ENCODE peak calls at places on chromosomes 1 and 21, in four cellular contexts. Q, Y, K and W are unnamed samples. For H3K4me1, the result is how much of the 10 kb centered on the place peaks cover.

GRCh38 chr1:1858382-1859086 is 32.4 kb downstream of the GNB1 start:
- DNase-seq in Q (peak), Y (peak), K (peak), W (peak)

GRCh38 chr1:16236091-16236494 is 890 bp downstream of the CPLANE2 start:
- DNase-seq in Q (no peak), Y (peak), K (no peak), W (peak)

GRCh38 chr1:153374077-153374476 is 1.3 kb downstream of the S100A12 start:
- DNase-seq in Q (no peak), Y (no peak), K (no peak), W (no peak)

GRCh38 chr1:194447635-194448034 is 1261.2 kb upstream of the B3GALT2 start:
- DNase-seq in Q (no peak), Y (no peak), K (no peak), W (no peak)

GRCh38 chr1:33459766-33460543 is 12.5 kb upstream of the ZSCAN20 start:
- DNase-seq in Q (no peak), Y (peak), K (no peak), W (no peak)

GRCh38 chr1:198449281-198449680 is 91.2 kb downstream of the ATP6V1G3 start:
- DNase-seq in Q (no peak), Y (no peak), K (no peak), W (no peak)

GRCh38 chr1:70475023-70475422 is 64.0 kb downstream of the CTH start:
- DNase-seq in Q (no peak), Y (no peak), K (no peak), W (no peak)

GRCh38 chr1:32782086-32782485 is 35.1 kb downstream of the YARS1 start:
- DNase-seq in Q (no peak), Y (no peak), K (no peak), W (no peak)

GRCh38 chr1:231420299-231420958 is 1.7 kb downstream of the EGLN1 start:
- DNase-seq in Q (no peak), Y (no peak), K (no peak), W (no peak)

GRCh38 chr21:16169102-16169511 is 439.3 kb downstream of the USP25 start:
- DNase-seq in Q (no peak), Y (no peak), K (no peak), W (no peak)

GRCh38 chr1:119946724-119947123 is 50.4 kb upstream of the ADAM30 start:
- DNase-seq in Q (no peak), Y (no peak), K (no peak), W (no peak)

GRCh38 chr1:157371211-157371610 is 181.1 kb downstream of the FCRL5 start:
- DNase-seq in Q (no peak), Y (no peak), K (no peak), W (no peak)

GRCh38 chr1:165424454-165425283 is 20.3 kb downstream of the RXRG start:
- DNase-seq in Q (no peak), Y (peak), K (no peak), W (no peak)

GRCh38 chr1:27137022-27137542 is 17.8 kb downstream of the SLC9A1 start:
- DNase-seq in Q (peak), Y (peak), K (peak), W (no peak)

GRCh38 chr1:84689514-84690396 is 506 bp downstream of the SSX2IP start:
- DNase-seq in Q (peak), Y (peak), K (peak), W (peak)

GRCh38 chr1:115266729-115267421 is 71.2 kb downstream of the NGF start:
- DNase-seq in Q (no peak), Y (peak), K (no peak), W (peak)

GRCh38 chr1:228277491-228278431 is 69.9 kb downstream of the OBSCN start:
- DNase-seq in Q (peak), Y (no peak), K (no peak), W (peak)

GRCh38 chr1:8985915-8986813 is 40.1 kb downstream of the SLC2A7 start:
- DNase-seq in Q (peak), Y (peak), K (peak), W (no peak)

GRCh38 chr1:168285971-168286628 is 5.4 kb downstream of the TBX19 start:
- DNase-seq in Q (no peak), Y (no peak), K (no peak), W (no peak)

GRCh38 chr1:168279253-168279652 is 1.4 kb upstream of the TBX19 start:
- DNase-seq in Q (no peak), Y (no peak), K (no peak), W (peak)

GRCh38 chr1:168281603-168282002 is 926 bp downstream of the TBX19 start:
- DNase-seq in Q (no peak), Y (no peak), K (no peak), W (no peak)

GRCh38 chr1:168285419-168285790 is 4.7 kb downstream of the TBX19 start:
- DNase-seq in Q (no peak), Y (no peak), K (no peak), W (no peak)

DNA sequence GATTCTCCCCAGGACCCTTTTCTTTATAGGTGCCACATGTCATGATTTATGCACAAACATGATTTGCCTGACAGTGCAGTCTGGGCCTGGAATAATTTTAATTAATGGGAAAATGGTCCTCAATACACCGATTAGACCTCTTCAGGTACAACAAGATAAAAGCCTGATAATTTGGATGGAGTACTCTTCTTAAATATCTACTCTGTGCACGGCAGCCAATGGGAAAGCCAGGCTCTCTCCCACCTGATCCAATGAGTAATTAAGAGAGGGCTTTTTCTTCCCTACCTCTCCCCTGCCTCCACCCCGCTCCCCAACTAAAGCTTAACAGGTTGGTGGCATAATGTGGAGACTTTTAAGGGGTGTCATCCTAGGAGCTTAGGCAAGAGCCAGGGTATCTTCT is at the start of gene TBX19:
- DNase-seq in Q (no peak), Y (no peak), K (no peak), W (no peak)
- H3K4me1 ChIP-seq in Q (under half), Y (under half), K (under half), W (under half)

GRCh38 chr1:201918343-201918742 is 28.0 kb downstream of the LMOD1 start:
- DNase-seq in Q (no peak), Y (no peak), K (no peak), W (no peak)

GRCh38 chr1:201914456-201915235 is 25.9 kb downstream of the SHISA4 start:
- DNase-seq in Q (no peak), Y (no peak), K (no peak), W (no peak)

GRCh38 chr1:201917362-201918033 is 28.8 kb downstream of the SHISA4 start:
- DNase-seq in Q (no peak), Y (no peak), K (peak), W (no peak)

GRCh38 chr1:201912832-201913231 is 24.1 kb downstream of the SHISA4 start:
- DNase-seq in Q (no peak), Y (no peak), K (peak), W (no peak)

DNA sequence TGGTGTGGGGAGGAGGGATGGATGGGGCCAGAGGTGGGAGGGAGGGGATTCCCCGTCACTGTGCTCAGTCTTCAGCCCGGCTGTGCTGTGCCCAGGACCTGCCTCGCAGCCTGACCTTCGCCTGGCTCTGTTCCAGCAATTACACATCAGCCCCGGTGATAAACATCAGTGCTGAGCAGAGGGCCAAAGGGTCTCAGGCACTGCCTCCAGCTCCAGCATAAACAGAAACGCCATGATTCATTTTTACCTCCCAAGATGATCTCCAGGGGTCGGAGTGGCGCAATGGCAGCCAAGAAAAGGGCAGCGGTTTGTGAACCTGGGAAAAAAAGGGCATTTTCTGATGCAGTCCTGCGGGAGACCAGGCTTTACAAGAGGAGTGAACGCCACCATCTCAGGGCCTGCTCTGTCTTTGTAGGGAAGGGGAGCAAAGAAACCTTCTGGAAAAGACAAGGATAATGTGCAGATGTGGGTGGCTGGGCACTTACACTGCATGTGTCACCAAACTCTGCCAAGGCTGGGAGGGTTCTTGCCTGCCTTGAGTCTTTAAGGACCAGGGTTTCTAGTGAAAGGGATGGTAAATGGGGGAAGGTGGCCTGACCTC is 28.1 kb downstream of the SHISA4 start:
- DNase-seq in Q (peak), Y (peak), K (peak), W (peak)
- H3K4me1 ChIP-seq in Q (under half), Y (under half), K (under half), W (under half)

GRCh38 chr1:209389258-209389657 is 194.3 kb upstream of the CAMK1G start:
- DNase-seq in Q (no peak), Y (no peak), K (no peak), W (no peak)

GRCh38 chr1:209386156-209386555 is 197.4 kb upstream of the CAMK1G start:
- DNase-seq in Q (no peak), Y (no peak), K (no peak), W (no peak)

GRCh38 chr1:209387271-209387968 is 196.1 kb upstream of the CAMK1G start:
- DNase-seq in Q (no peak), Y (no peak), K (no peak), W (no peak)

GRCh38 chr1:209387969-209388329 is 195.6 kb upstream of the CAMK1G start:
- DNase-seq in Q (no peak), Y (no peak), K (no peak), W (no peak)

GRCh38 chr1:209388358-209388757 is 195.2 kb upstream of the CAMK1G start:
- DNase-seq in Q (no peak), Y (no peak), K (no peak), W (no peak)
- H3K4me1 ChIP-seq in Q (under half), Y (under half), K (under half), W (under half)

GRCh38 chr1:38240626-38241025 is 194.0 kb upstream of the POU3F1 start:
- DNase-seq in Q (no peak), Y (no peak), K (no peak), W (no peak)
- H3K4me1 ChIP-seq in Q (under half), Y (under half), K (under half), W (under half)

DNA sequence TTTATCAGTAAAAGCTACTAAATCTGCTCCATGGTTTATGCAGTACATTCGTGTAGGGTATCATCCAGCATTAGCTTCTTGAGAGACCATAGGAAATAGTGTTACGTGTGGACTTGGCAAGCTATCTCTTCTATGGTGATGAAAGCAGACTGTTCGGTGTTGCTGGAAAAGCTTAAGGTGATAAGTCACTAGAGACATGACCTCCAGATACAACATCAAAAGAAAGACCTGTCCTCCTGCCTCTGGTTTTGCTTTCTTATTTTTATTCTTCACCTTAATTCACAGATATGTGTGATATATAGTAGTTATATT is 53.5 kb upstream of the S1PR1 start:
- DNase-seq in Q (no peak), Y (no peak), K (no peak), W (no peak)
- H3K4me1 ChIP-seq in Q (under half), Y (under half), K (under half), W (under half)

DNA sequence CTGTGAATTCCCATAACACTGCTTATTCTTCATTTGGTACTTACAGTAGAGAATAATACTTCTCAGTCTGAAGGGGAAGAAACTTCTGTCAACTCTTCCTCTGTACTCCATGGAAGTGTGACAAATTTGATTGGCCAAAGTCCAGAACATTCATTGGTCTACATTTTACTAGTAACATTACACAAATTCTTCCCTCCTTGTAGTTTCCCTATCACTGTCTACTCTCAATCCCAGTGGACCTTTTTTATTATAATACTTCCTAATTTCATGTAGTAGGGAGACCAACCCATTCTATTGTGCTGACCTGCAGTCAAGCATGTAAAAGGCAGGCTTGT is 74.7 kb downstream of the ALG6 start:
- DNase-seq in Q (no peak), Y (no peak), K (no peak), W (no peak)
- H3K4me1 ChIP-seq in Q (under half), Y (under half), K (under half), W (under half)

GRCh38 chr1:6409053-6409452 is 10.7 kb downstream of the HES2 start:
- DNase-seq in Q (no peak), Y (no peak), K (no peak), W (no peak)
- H3K4me1 ChIP-seq in Q (under half), Y (under half), K (under half), W (under half)

DNA sequence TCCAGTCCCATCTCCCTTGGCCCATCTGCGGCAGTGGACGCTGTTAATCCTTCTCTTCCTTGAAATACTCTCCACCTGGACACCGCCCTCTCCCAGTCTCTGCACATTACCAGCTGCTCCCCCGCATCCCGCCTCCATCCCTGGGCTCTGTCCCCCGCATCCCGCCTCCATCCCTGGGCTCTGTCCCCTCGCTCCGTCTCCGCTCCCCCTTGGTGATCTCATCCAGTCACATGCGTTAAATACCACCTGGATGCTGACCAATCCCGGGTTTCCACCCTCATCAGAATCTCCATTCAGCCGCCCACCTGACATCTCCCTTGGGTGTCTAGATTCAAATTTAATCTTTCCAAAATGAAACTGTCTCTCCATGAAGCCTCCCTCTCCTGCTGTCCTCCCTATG is 106.1 kb downstream of the PRDM2 start:
- DNase-seq in Q (no peak), Y (no peak), K (no peak), W (no peak)
- H3K4me1 ChIP-seq in Q (under half), Y (under half), K (under half), W (under half)

DNA sequence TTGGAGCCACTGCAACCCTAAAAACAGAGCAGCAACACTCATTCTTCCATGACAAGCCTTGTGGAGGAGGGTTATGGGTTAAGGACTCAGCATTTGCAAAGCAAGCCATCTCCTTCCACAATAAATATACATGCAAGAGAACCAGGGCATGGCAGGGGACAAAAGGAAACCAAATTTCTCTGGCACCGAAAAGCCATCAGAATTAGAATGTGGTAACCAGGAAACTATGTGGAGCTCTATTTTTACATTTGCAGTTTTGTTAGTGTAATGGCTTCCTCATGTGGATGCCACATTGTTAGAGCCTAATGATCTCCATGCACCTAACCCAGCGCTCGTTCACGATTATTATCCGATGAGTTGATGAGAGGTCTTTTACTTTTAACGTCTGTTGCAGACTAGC is 91.7 kb downstream of the NAV1 start:
- DNase-seq in Q (no peak), Y (no peak), K (no peak), W (no peak)
- H3K4me1 ChIP-seq in Q (under half), Y (under half), K (under half), W (under half)